ENCODE peak calls at places on chromosomes 5 and 9, in four cellular contexts. L is Panc1, T is aorta, G is PC-9. N is an unnamed sample.

GRCh38 chr5:98510111-98510510 is 263.4 kb upstream of the RGMB start:
- DNase-seq in L (no peak), T (no peak), G (no peak), N (no peak)

GRCh38 chr5:87195104-87195581 is 72.5 kb upstream of the RASA1 start:
- DNase-seq in L (no peak), T (no peak), G (peak; percentile 40), N (no peak)

GRCh38 chr9:78562021-78562420 is 265.1 kb downstream of the PSAT1 start:
- DNase-seq in L (no peak), T (no peak), G (no peak), N (no peak)

GRCh38 chr5:66306105-66306843 is 162.2 kb downstream of the SREK1 start:
- DNase-seq in L (peak; percentile 54), T (no peak), G (peak; percentile 44), N (peak; percentile 66)

GRCh38 chr5:13567819-13568218 is 376.7 kb downstream of the DNAH5 start:
- DNase-seq in L (no peak), T (no peak), G (peak; percentile 78), N (peak; percentile 27)

GRCh38 chr5:59483971-59484472 is 409.5 kb downstream of the PDE4D start:
- DNase-seq in L (no peak), T (no peak), G (no peak), N (peak; percentile 55)

GRCh38 chr5:75510836-75511434 is 494 bp downstream of the CERT1 start:
- DNase-seq in L (no peak), T (peak; percentile 86), G (no peak), N (peak; percentile 38)

GRCh38 chr5:149284501-149284900 is 12.8 kb downstream of the AFAP1L1 start:
- DNase-seq in L (no peak), T (no peak), G (no peak), N (no peak)

GRCh38 chr5:33482335-33482734 is 41.6 kb downstream of the TARS1 start:
- DNase-seq in L (no peak), T (no peak), G (no peak), N (no peak)

GRCh38 chr5:64682608-64683007 is 7.7 kb upstream of the SHISAL2B start:
- DNase-seq in L (no peak), T (no peak), G (no peak), N (peak; percentile 29)

GRCh38 chr9:38284768-38285080 is 107.8 kb upstream of the ALDH1B1 start:
- DNase-seq in L (no peak), T (no peak), G (no peak), N (no peak)

GRCh38 chr9:71760901-71761300 is 7.4 kb downstream of the CEMIP2 start:
- DNase-seq in L (no peak), T (no peak), G (no peak), N (peak; percentile 49)

GRCh38 chr9:77712533-77713130 is 64.5 kb upstream of the GNA14 start:
- DNase-seq in L (no peak), T (no peak), G (peak; percentile 76), N (no peak)

GRCh38 chr5:26329562-26330189 is 708.7 kb downstream of the CDH9 start:
- DNase-seq in L (peak; percentile 5), T (no peak), G (no peak), N (no peak)

GRCh38 chr9:34332370-34332964 is 3.1 kb downstream of the NUDT2 start:
- DNase-seq in L (peak; percentile 30), T (no peak), G (no peak), N (peak; percentile 67)

GRCh38 chr5:30502277-30502676 is 691.2 kb upstream of the CDH6 start:
- DNase-seq in L (peak; percentile 7), T (no peak), G (no peak), N (no peak)

GRCh38 chr5:14781106-14781505 is 90.5 kb downstream of the ANKH start:
- DNase-seq in L (no peak), T (no peak), G (no peak), N (no peak)

GRCh38 chr5:39231705-39232525 is 12.6 kb upstream of the FYB1 start:
- DNase-seq in L (no peak), T (no peak), G (peak; percentile 76), N (no peak)

GRCh38 chr9:22112870-22113846 is 104.1 kb upstream of the CDKN2B start:
- DNase-seq in L (no peak), T (no peak), G (no peak), N (no peak)

GRCh38 chr5:109987970-109988369 is 298.2 kb downstream of the MAN2A1 start:
- DNase-seq in L (no peak), T (no peak), G (no peak), N (no peak)

GRCh38 chr9:70389642-70390266 is 24.7 kb downstream of the KLF9 start:
- DNase-seq in L (no peak), T (no peak), G (no peak), N (no peak)

GRCh38 chr5:83245037-83245436 is 167.7 kb downstream of the XRCC4 start:
- DNase-seq in L (no peak), T (no peak), G (no peak), N (no peak)

GRCh38 chr9:82819260-82819659 is 243.7 kb downstream of the RASEF start:
- DNase-seq in L (no peak), T (no peak), G (no peak), N (no peak)

GRCh38 chr9:132912131-132912530 is 32.3 kb downstream of the TSC1 start:
- DNase-seq in L (no peak), T (no peak), G (no peak), N (no peak)

GRCh38 chr9:83544002-83544698 is 5.9 kb upstream of the FRMD3 start:
- DNase-seq in L (peak; percentile 8), T (no peak), G (peak; percentile 71), N (peak; percentile 42)

GRCh38 chr5:96051401-96051830 is 89.8 kb upstream of the ELL2 start:
- DNase-seq in L (no peak), T (no peak), G (no peak), N (no peak)

GRCh38 chr5:118888556-118888955 is 99.8 kb downstream of the DTWD2 start:
- DNase-seq in L (no peak), T (no peak), G (no peak), N (no peak)

GRCh38 chr9:109150925-109151547 is 16.0 kb downstream of the FRRS1L start:
- DNase-seq in L (no peak), T (no peak), G (no peak), N (no peak)

GRCh38 chr5:176744584-176744965 is 65.8 kb upstream of the UNC5A start:
- DNase-seq in L (no peak), T (peak; percentile 36), G (no peak), N (peak; percentile 28)

GRCh38 chr9:127919253-127919815 is 2.5 kb upstream of the ST6GALNAC4 start:
- DNase-seq in L (peak; percentile 98), T (peak; percentile 97), G (peak; percentile 99), N (peak; percentile 98)

GRCh38 chr9:77166193-77166592 is 11.1 kb upstream of the VPS13A start:
- DNase-seq in L (no peak), T (no peak), G (no peak), N (no peak)

GRCh38 chr9:21812945-21813568 is 10.6 kb downstream of the MTAP start:
- DNase-seq in L (peak; percentile 74), T (peak; percentile 87), G (peak; percentile 47), N (peak; percentile 77)

GRCh38 chr5:154191467-154192261 is 1.1 kb downstream of the GALNT10 start:
- DNase-seq in L (no peak), T (no peak), G (peak; percentile 13), N (no peak)

GRCh38 chr5:59793000-59793399 is 100.5 kb downstream of the PDE4D start:
- DNase-seq in L (peak; percentile 57), T (peak; percentile 81), G (peak; percentile 90), N (peak; percentile 87)

GRCh38 chr9:109107402-109108240 is 12.1 kb downstream of the TMEM245 start:
- DNase-seq in L (no peak), T (no peak), G (peak; percentile 75), N (peak; percentile 71)

GRCh38 chr5:148540636-148541035 is 113.7 kb downstream of the HTR4 start:
- DNase-seq in L (no peak), T (no peak), G (no peak), N (no peak)

GRCh38 chr5:147223343-147223742 is 11.5 kb upstream of the STK32A start:
- DNase-seq in L (no peak), T (no peak), G (no peak), N (no peak)

GRCh38 chr9:34652608-34653007 is 623 bp downstream of the IL11RA start:
- DNase-seq in L (no peak), T (no peak), G (no peak), N (no peak)

GRCh38 chr5:39109616-39110015 is 35.4 kb upstream of the RICTOR start:
- DNase-seq in L (no peak), T (no peak), G (no peak), N (no peak)

DNA sequence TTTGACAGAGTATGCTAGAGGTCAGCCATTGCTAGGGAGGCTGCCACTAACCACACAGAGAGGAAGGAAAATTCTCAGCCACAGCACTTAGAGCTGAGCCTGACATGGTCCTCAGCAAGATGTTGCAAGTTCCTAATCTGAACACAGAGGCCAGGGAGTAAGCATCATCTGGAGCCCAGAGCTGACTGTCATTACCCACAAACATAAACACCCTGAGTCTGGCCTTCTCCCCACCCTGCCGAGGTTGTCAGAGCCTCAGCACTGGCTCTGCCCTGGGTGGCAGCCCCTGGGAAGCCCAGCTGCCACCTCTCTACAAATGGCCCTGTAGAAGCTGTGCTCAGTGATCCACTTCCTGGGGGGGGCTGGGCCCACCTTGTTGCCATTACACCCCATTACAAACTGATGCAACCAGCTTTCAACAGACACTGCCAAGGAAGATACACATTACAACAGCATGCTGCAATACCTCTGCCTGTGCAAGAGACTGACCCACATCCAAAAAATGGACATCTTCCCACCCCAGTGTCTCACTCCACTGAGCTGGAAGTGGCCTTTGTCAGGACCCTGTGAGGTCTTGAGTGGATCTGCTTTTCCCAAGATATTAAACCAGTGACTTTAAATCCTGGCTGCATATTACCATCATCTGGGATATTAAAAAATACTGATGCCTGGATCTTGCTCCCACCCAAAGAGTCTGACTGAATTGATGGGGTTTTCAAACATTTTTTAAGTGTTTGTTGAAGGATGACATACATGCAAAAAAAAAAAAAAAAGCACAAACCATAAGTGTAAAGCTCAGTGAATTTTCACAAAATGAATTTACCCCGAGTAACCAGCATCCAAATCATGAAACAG is 33.0 kb downstream of the IRF1 start:
- DNase-seq in L (no peak), T (no peak), G (no peak), N (no peak)
- H3K4me1 ChIP-seq in L (no peaks in the 10 kb centered on the region), T (no peaks in the 10 kb centered on the region), G (peaks cover 25% of the 10 kb centered on the region), N (peaks cover 31% of the 10 kb centered on the region)

GRCh38 chr5:142829821-142830220 is 59.6 kb downstream of the ARHGAP26 start:
- DNase-seq in L (no peak), T (no peak), G (no peak), N (no peak)
- H3K4me1 ChIP-seq in L (peaks cover 87% of the 10 kb centered on the region), T (peaks cover 7% of the 10 kb centered on the region), G (peaks cover 46% of the 10 kb centered on the region), N (peaks cover 96% of the 10 kb centered on the region)

DNA sequence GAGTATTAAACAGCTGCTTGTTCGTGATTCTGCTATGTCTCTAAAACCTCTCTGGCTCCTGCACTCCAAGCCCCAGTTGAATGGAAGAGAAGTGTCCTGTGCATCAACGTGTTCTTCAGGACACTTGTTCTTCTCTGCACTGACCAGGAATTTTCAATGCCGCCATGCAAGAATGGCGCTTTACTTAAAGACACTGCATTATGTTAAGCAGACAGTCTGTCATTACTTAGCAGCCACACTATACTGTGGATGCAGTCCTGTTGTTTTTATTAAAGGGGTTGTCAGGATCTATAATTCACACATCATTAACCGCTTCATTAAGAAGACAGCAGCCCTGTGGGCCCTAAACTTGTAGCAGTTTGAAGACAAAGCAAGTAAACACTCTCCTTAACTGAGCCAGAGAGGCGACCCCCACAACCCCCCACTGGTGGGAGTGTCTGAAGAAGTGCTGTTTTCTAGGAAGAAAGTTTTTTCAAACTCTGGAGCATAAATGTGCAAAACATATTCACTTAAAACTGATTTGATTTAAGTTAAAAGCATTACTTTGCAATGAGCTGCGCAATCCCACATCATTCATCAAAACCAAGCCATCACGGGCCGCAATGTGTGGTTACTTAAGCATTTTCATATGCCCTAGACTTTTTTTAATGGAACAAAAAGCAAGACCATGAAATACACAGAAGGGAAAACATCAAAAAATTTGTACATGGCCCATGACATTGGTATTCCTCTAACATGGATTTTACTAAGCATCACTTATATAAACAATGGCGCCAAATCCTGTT is 164.4 kb downstream of the ZNF608 start:
- DNase-seq in L (no peak), T (no peak), G (no peak), N (no peak)
- H3K4me1 ChIP-seq in L (peaks cover 24% of the 10 kb centered on the region), T (no peaks in the 10 kb centered on the region), G (peaks cover 12% of the 10 kb centered on the region), N (peaks cover 23% of the 10 kb centered on the region)

GRCh38 chr9:708556-709432 is 132.7 kb upstream of the DMRT1 start:
- DNase-seq in L (no peak), T (no peak), G (no peak), N (no peak)
- H3K4me1 ChIP-seq in L (no peaks in the 10 kb centered on the region), T (peaks cover 3% of the 10 kb centered on the region), G (peaks cover 16% of the 10 kb centered on the region), N (peaks cover 28% of the 10 kb centered on the region)

N was measured in A549.